ENCODE peak calls at places on chromosome 1, in seven cellular contexts. F is fibroblast of lung, E is left ventricle myocardium inferior, T is upper lobe of right lung, M is uterus, V is lower lobe of right lung, N is esophagus squamous epithelium. H is an unnamed sample.

GRCh38 chr1:71196685-71197084 is 115.8 kb upstream of the ZRANB2 start:
- DNase-seq in F (peak; percentile 3), E (no peak), T (no peak), M (no peak), V (no peak), N (no peak), H (no peak)

GRCh38 chr1:55257958-55258357 is 42.8 kb upstream of the USP24 start:
- DNase-seq in F (peak; percentile 15), E (no peak), T (no peak), M (no peak), V (no peak), N (no peak), H (no peak)

GRCh38 chr1:225651376-225651871 is 1.5 kb downstream of the ENAH start:
- DNase-seq in F (peak; percentile 58), E (no peak), T (no peak), M (no peak), V (no peak), N (no peak), H (no peak)

GRCh38 chr1:168737446-168737845 is 8.4 kb upstream of the DPT start:
- DNase-seq in F (no peak), E (no peak), T (no peak), M (no peak), V (no peak), N (no peak), H (no peak)

GRCh38 chr1:189409774-189410173 is 1067.9 kb downstream of the BRINP3 start:
- DNase-seq in F (no peak), E (no peak), T (no peak), M (no peak), V (no peak), N (no peak), H (no peak)

GRCh38 chr1:56911098-56911497 is 54.7 kb downstream of the C8B start:
- DNase-seq in F (peak; percentile 46), E (no peak), T (no peak), M (no peak), V (no peak), N (no peak), H (no peak)

GRCh38 chr1:109425391-109425790 is 857 bp downstream of the PSMA5 start:
- DNase-seq in F (peak; percentile 14), E (no peak), T (no peak), M (no peak), V (no peak), N (no peak), H (no peak)

GRCh38 chr1:218339267-218339831 is 5.8 kb upstream of the TGFB2 start:
- DNase-seq in F (peak; percentile 42), E (no peak), T (no peak), M (no peak), V (no peak), N (no peak), H (no peak)

GRCh38 chr1:55490556-55490955 is 275.4 kb upstream of the USP24 start:
- DNase-seq in F (peak; percentile 76), E (no peak), T (no peak), M (no peak), V (no peak), N (no peak), H (no peak)

GRCh38 chr1:109399326-109399957 is 1.7 kb upstream of the SORT1 start:
- DNase-seq in F (peak; percentile 50), E (no peak), T (no peak), M (no peak), V (no peak), N (no peak), H (peak; percentile 19)

GRCh38 chr1:11787251-11787803 is 18.4 kb downstream of the MTHFR start:
- DNase-seq in F (peak; percentile 62), E (peak; percentile 70), T (peak; percentile 88), M (peak; percentile 63), V (peak; percentile 84), N (no peak), H (no peak)

GRCh38 chr1:40715660-40716059 is 24.2 kb downstream of the NFYC start:
- DNase-seq in F (no peak), E (no peak), T (no peak), M (no peak), V (no peak), N (no peak), H (no peak)

GRCh38 chr1:233364026-233364425 is 36.5 kb downstream of the MAP3K21 start:
- DNase-seq in F (no peak), E (no peak), T (no peak), M (no peak), V (no peak), N (no peak), H (no peak)

GRCh38 chr1:173427146-173428054 is 49.7 kb upstream of the PRDX6 start:
- DNase-seq in F (no peak), E (no peak), T (no peak), M (no peak), V (no peak), N (no peak), H (no peak)

GRCh38 chr1:183089025-183089639 is 65.9 kb downstream of the LAMC1 start:
- DNase-seq in F (no peak), E (no peak), T (no peak), M (no peak), V (no peak), N (no peak), H (no peak)

GRCh38 chr1:43979261-43979527 is 184 bp downstream of the B4GALT2 start:
- DNase-seq in F (no peak), E (no peak), T (no peak), M (no peak), V (no peak), N (no peak), H (no peak)

GRCh38 chr1:20216574-20216973 is 30.3 kb upstream of the PLA2G2C start:
- DNase-seq in F (no peak), E (no peak), T (no peak), M (no peak), V (no peak), N (no peak), H (no peak)

GRCh38 chr1:35715568-35716002 is 3.1 kb downstream of the C1orf216 start:
- DNase-seq in F (peak; percentile 59), E (peak; percentile 65), T (peak; percentile 84), M (peak; percentile 59), V (peak; percentile 77), N (no peak), H (peak; percentile 87)

GRCh38 chr1:57072775-57073174 is 107.0 kb upstream of the C8B start:
- DNase-seq in F (no peak), E (no peak), T (no peak), M (no peak), V (no peak), N (no peak), H (no peak)

GRCh38 chr1:200150721-200151120 is 123.2 kb downstream of the NR5A2 start:
- DNase-seq in F (peak; percentile 79), E (no peak), T (no peak), M (no peak), V (peak; percentile 52), N (no peak), H (peak; percentile 15)

GRCh38 chr1:171081220-171081993 is 9.3 kb upstream of the FMO3 start:
- DNase-seq in F (peak; percentile 41), E (no peak), T (no peak), M (no peak), V (no peak), N (no peak), H (no peak)

GRCh38 chr1:150972417-150972940 is 2.2 kb downstream of the CERS2 start:
- DNase-seq in F (no peak), E (no peak), T (no peak), M (no peak), V (no peak), N (no peak), H (no peak)

GRCh38 chr1:162570718-162571117 is 9.2 kb downstream of the UAP1 start:
- DNase-seq in F (no peak), E (no peak), T (no peak), M (no peak), V (no peak), N (no peak), H (no peak)

GRCh38 chr1:38806090-38806489 is 53.5 kb downstream of the RRAGC start:
- DNase-seq in F (no peak), E (no peak), T (no peak), M (no peak), V (no peak), N (no peak), H (no peak)
- H3K27me3 ChIP-seq in F (peaks cover 8% of the 10 kb centered on the region), E (peaks cover 100% of the 10 kb centered on the region), T (peaks cover 42% of the 10 kb centered on the region), M (peaks cover 12% of the 10 kb centered on the region), V (peaks cover 66% of the 10 kb centered on the region), N (peaks cover 8% of the 10 kb centered on the region), H (peaks cover 14% of the 10 kb centered on the region)

DNA sequence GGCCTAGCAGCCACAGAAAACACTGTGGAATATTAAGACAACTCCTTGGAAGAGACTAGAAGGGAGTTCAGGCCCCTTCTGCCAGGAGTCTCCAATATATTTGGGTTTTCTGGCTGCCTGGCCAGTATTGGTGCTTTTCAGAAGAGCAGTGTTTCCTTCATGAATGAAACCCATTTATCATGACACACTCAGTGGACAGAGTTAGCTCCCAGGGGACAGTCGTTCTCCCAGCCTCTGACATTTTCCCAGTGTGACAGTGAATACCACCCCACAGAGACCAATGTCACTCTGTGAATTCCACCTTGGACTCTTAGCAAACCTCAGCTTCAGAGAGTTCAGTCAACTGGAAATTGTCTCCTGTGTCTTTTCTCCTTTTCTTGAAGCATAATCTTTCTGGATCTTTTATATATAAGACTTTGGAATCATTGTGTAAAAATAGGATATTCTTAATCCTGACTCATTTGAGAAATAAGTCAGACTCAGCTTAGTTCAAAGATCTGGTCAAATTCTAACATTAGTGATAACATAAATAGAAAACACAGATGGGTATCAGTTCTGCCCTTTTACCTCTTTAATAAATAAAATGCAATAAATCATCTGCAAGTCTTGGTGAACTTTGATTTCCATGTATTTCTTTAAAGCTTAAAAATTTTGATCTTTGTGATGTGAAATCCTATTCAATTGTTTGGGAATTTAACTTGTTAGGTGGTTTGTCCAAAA is 40.4 kb downstream of the GNG12 start:
- DNase-seq in F (no peak), E (no peak), T (no peak), M (no peak), V (no peak), N (no peak), H (no peak)
- H3K4me1 ChIP-seq in F (peaks cover 28% of the 10 kb centered on the region), E (peaks cover 69% of the 10 kb centered on the region), T (peaks cover 29% of the 10 kb centered on the region), M (no peaks in the 10 kb centered on the region), V (peaks cover 35% of the 10 kb centered on the region), N (no peaks in the 10 kb centered on the region), H (no peaks in the 10 kb centered on the region)

GRCh38 chr1:24927886-24928630 is 2.0 kb downstream of the RUNX3 start:
- DNase-seq in F (no peak), E (no peak), T (no peak), M (no peak), V (no peak), N (no peak), H (no peak)
- H3K27me3 ChIP-seq in F (peaks cover 53% of the 10 kb centered on the region), E (peaks cover 99% of the 10 kb centered on the region), T (peaks cover 71% of the 10 kb centered on the region), M (peaks cover 59% of the 10 kb centered on the region), V (peaks cover 94% of the 10 kb centered on the region), N (peaks cover 52% of the 10 kb centered on the region), H (peaks cover 83% of the 10 kb centered on the region)

GRCh38 chr1:205058853-205059252 is 15.8 kb downstream of the CNTN2 start:
- DNase-seq in F (no peak), E (no peak), T (no peak), M (no peak), V (no peak), N (no peak), H (no peak)

GRCh38 chr1:205056956-205057568 is 14.1 kb downstream of the CNTN2 start:
- DNase-seq in F (no peak), E (no peak), T (no peak), M (no peak), V (no peak), N (no peak), H (no peak)

GRCh38 chr1:205057808-205058575 is 15.0 kb downstream of the CNTN2 start:
- DNase-seq in F (no peak), E (no peak), T (no peak), M (no peak), V (no peak), N (no peak), H (no peak)

GRCh38 chr1:205054013-205054412 is 11.0 kb downstream of the CNTN2 start:
- DNase-seq in F (no peak), E (no peak), T (no peak), M (no peak), V (no peak), N (no peak), H (no peak)

GRCh38 chr1:205056188-205056611 is 13.2 kb downstream of the CNTN2 start:
- DNase-seq in F (no peak), E (no peak), T (no peak), M (no peak), V (no peak), N (no peak), H (peak; percentile 38)
- H3K4me1 ChIP-seq in F (no peaks in the 10 kb centered on the region), E (no peaks in the 10 kb centered on the region), T (no peaks in the 10 kb centered on the region), M (no peaks in the 10 kb centered on the region), V (no peaks in the 10 kb centered on the region), N (no peaks in the 10 kb centered on the region), H (no peaks in the 10 kb centered on the region)

H was measured in BE2C.